ENCODE peak calls at places on chromosomes 11 and 22, in ten cellular contexts. N, A, V, O, G, Z, R, T, F and Q are unnamed samples. For H3K4me1, the result is how much of the 10 kb centered on the place peaks cover.

GRCh38 chr11:90874971-90875370 is 652.1 kb upstream of the CHORDC1 start:
- DNase-seq in N (no peak), A (no peak), V (no peak), O (no peak), G (no peak), Z (no peak), R (no peak), T (no peak), F (no peak), Q (no peak)

GRCh38 chr22:45785458-45785857 is 113.8 kb downstream of the ATXN10 start:
- DNase-seq in N (no peak), A (no peak), V (no peak), O (no peak), G (peak), Z (no peak), R (no peak), T (peak), F (no peak), Q (no peak)

GRCh38 chr11:88117281-88117858 is 57.9 kb downstream of the RAB38 start:
- DNase-seq in N (no peak), A (no peak), V (no peak), O (no peak), G (no peak), Z (no peak), R (no peak), T (no peak), F (no peak), Q (no peak)

GRCh38 chr11:75582935-75583709 is 21.1 kb downstream of the SERPINH1 start:
- DNase-seq in N (peak), A (peak), V (peak), O (peak), G (peak), Z (peak), R (peak), T (peak), F (peak), Q (peak)

GRCh38 chr11:104918113-104918824 is 20.0 kb upstream of the CASP12 start:
- DNase-seq in N (no peak), A (peak), V (no peak), O (no peak), G (peak), Z (no peak), R (no peak), T (no peak), F (no peak), Q (no peak)

GRCh38 chr11:469684-470667 is 19.9 kb downstream of the PTDSS2 start:
- DNase-seq in N (no peak), A (peak), V (peak), O (peak), G (peak), Z (no peak), R (peak), T (peak), F (no peak), Q (peak)

GRCh38 chr11:115869780-115870431 is 365.7 kb upstream of the CADM1 start:
- DNase-seq in N (peak), A (peak), V (no peak), O (no peak), G (peak), Z (peak), R (no peak), T (no peak), F (no peak), Q (no peak)

GRCh38 chr11:87038235-87038960 is 664 bp downstream of the TMEM135 start:
- DNase-seq in N (peak), A (no peak), V (no peak), O (no peak), G (no peak), Z (no peak), R (no peak), T (no peak), F (no peak), Q (no peak)

GRCh38 chr22:49329636-49330035 is 498.0 kb downstream of the BRD1 start:
- DNase-seq in N (no peak), A (no peak), V (no peak), O (no peak), G (no peak), Z (peak), R (no peak), T (peak), F (peak), Q (peak)

GRCh38 chr11:2154195-2154585 is 6.8 kb downstream of the INS start:
- DNase-seq in N (no peak), A (no peak), V (no peak), O (no peak), G (no peak), Z (no peak), R (no peak), T (no peak), F (no peak), Q (no peak)

GRCh38 chr22:30702856-30703255 is 8.2 kb downstream of the OSBP2 start:
- DNase-seq in N (no peak), A (no peak), V (no peak), O (no peak), G (no peak), Z (no peak), R (no peak), T (no peak), F (no peak), Q (no peak)

GRCh38 chr22:48445113-48445827 is 1382.4 kb downstream of the BRD1 start:
- DNase-seq in N (peak), A (no peak), V (no peak), O (peak), G (no peak), Z (no peak), R (no peak), T (no peak), F (peak), Q (no peak)

GRCh38 chr11:433111-433510 is 8.7 kb downstream of the ANO9 start:
- DNase-seq in N (no peak), A (no peak), V (no peak), O (no peak), G (no peak), Z (no peak), R (no peak), T (no peak), F (peak), Q (no peak)

GRCh38 chr11:78420255-78420764 is 2.7 kb upstream of the GAB2 start:
- DNase-seq in N (peak), A (peak), V (peak), O (peak), G (peak), Z (peak), R (peak), T (peak), F (peak), Q (peak)

GRCh38 chr22:19497245-19497644 is 17.5 kb downstream of the CDC45 start:
- DNase-seq in N (no peak), A (peak), V (peak), O (no peak), G (peak), Z (no peak), R (no peak), T (no peak), F (no peak), Q (no peak)

GRCh38 chr11:45774023-45774655 is 30.8 kb upstream of the SLC35C1 start:
- DNase-seq in N (no peak), A (no peak), V (peak), O (no peak), G (no peak), Z (no peak), R (no peak), T (peak), F (no peak), Q (no peak)

GRCh38 chr22:37566903-37567798 is 6.9 kb downstream of the CDC42EP1 start:
- DNase-seq in N (peak), A (peak), V (peak), O (peak), G (peak), Z (peak), R (peak), T (peak), F (peak), Q (peak)

GRCh38 chr11:7944123-7944522 is 2.6 kb upstream of the OR10A3 start:
- DNase-seq in N (no peak), A (no peak), V (no peak), O (no peak), G (no peak), Z (no peak), R (no peak), T (no peak), F (no peak), Q (no peak)

GRCh38 chr11:5151713-5152153 is 2.8 kb downstream of the OR52A1 start:
- DNase-seq in N (no peak), A (no peak), V (no peak), O (no peak), G (no peak), Z (no peak), R (no peak), T (no peak), F (no peak), Q (no peak)

GRCh38 chr11:116837231-116838091 is at the start of gene APOA1:
- DNase-seq in N (no peak), A (peak), V (no peak), O (no peak), G (no peak), Z (peak), R (peak), T (no peak), F (no peak), Q (no peak)

GRCh38 chr11:9726313-9727022 is 62.6 kb downstream of the SWAP70 start:
- DNase-seq in N (no peak), A (peak), V (no peak), O (no peak), G (peak), Z (no peak), R (no peak), T (no peak), F (no peak), Q (no peak)

GRCh38 chr11:15673408-15673811 is 558.7 kb downstream of the INSC start:
- DNase-seq in N (no peak), A (peak), V (no peak), O (no peak), G (no peak), Z (peak), R (no peak), T (no peak), F (no peak), Q (peak)

GRCh38 chr11:28243596-28243995 is 135.4 kb downstream of the METTL15 start:
- DNase-seq in N (no peak), A (no peak), V (no peak), O (no peak), G (peak), Z (no peak), R (no peak), T (no peak), F (no peak), Q (no peak)

GRCh38 chr11:45289369-45289768 is 3.2 kb upstream of the SYT13 start:
- DNase-seq in N (no peak), A (peak), V (no peak), O (no peak), G (peak), Z (no peak), R (no peak), T (no peak), F (no peak), Q (no peak)

GRCh38 chr11:41437006-41437405 is 22.4 kb downstream of the LRRC4C start:
- DNase-seq in N (no peak), A (no peak), V (no peak), O (no peak), G (no peak), Z (no peak), R (no peak), T (no peak), F (no peak), Q (no peak)

GRCh38 chr11:116586392-116586791 is 186.4 kb downstream of the BUD13 start:
- DNase-seq in N (no peak), A (no peak), V (no peak), O (no peak), G (no peak), Z (no peak), R (no peak), T (no peak), F (no peak), Q (no peak)

GRCh38 chr11:44518968-44519550 is 46.4 kb upstream of the CD82 start:
- DNase-seq in N (no peak), A (no peak), V (no peak), O (no peak), G (no peak), Z (no peak), R (no peak), T (no peak), F (no peak), Q (no peak)

GRCh38 chr22:41062146-41062545 is 30.2 kb upstream of the EP300 start:
- DNase-seq in N (no peak), A (no peak), V (no peak), O (no peak), G (no peak), Z (peak), R (no peak), T (no peak), F (no peak), Q (no peak)

GRCh38 chr22:49951986-49952896 is 8.3 kb upstream of the PIM3 start:
- DNase-seq in N (no peak), A (peak), V (no peak), O (no peak), G (peak), Z (no peak), R (no peak), T (no peak), F (no peak), Q (no peak)

GRCh38 chr11:57482782-57483569 is 22.6 kb downstream of the RTN4RL2 start:
- DNase-seq in N (peak), A (peak), V (no peak), O (no peak), G (peak), Z (peak), R (no peak), T (no peak), F (no peak), Q (no peak)

GRCh38 chr11:128804481-128804880 is 62.6 kb downstream of the KCNJ1 start:
- DNase-seq in N (no peak), A (peak), V (no peak), O (no peak), G (peak), Z (no peak), R (no peak), T (no peak), F (no peak), Q (no peak)

GRCh38 chr11:128800871-128801417 is 66.2 kb downstream of the KCNJ1 start:
- DNase-seq in N (no peak), A (no peak), V (no peak), O (no peak), G (no peak), Z (no peak), R (no peak), T (no peak), F (no peak), Q (no peak)

GRCh38 chr11:128806496-128807261 is 60.4 kb downstream of the KCNJ1 start:
- DNase-seq in N (no peak), A (no peak), V (no peak), O (no peak), G (peak), Z (no peak), R (no peak), T (no peak), F (no peak), Q (no peak)

GRCh38 chr11:128803440-128803839 is 63.7 kb downstream of the KCNJ1 start:
- DNase-seq in N (no peak), A (peak), V (no peak), O (no peak), G (no peak), Z (no peak), R (no peak), T (no peak), F (no peak), Q (no peak)

DNA sequence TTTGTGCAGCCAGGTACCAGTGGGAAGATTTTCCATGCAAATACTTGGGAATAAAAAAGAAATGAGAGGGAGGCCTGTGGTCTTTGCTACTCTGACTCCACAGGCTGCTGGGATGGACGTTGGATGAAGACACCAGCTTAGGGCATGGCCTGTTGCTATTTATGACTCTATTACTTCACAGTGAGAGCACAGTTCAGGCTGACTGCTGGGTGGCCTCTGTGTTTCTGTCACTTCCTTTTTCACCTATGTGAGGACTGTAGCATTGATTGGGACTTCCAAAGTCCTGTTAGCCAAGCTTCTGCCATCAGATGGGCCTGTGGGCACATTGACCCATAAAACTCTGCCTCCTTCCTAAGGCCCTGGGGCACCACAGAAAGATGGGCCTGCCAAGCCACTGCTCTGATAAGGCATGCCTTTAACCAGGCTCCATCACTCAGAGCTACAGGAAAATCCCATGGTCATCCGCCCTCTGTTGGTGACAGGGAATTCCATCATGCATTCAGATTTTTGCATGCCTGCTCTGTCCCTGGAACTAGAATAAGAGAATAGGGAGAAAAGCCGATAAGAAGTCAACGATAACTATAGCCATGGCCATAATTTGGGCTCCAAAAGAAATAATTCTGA is 64.6 kb downstream of the KCNJ1 start:
- DNase-seq in N (peak), A (peak), V (no peak), O (no peak), G (no peak), Z (peak), R (no peak), T (no peak), F (no peak), Q (no peak)
- TF ChIP-seq CTCF in N (peak), A (peak), V (no peak), O (peak), G (peak), Z (peak), R (no peak), T (peak), F (peak), Q (no peak)

DNA sequence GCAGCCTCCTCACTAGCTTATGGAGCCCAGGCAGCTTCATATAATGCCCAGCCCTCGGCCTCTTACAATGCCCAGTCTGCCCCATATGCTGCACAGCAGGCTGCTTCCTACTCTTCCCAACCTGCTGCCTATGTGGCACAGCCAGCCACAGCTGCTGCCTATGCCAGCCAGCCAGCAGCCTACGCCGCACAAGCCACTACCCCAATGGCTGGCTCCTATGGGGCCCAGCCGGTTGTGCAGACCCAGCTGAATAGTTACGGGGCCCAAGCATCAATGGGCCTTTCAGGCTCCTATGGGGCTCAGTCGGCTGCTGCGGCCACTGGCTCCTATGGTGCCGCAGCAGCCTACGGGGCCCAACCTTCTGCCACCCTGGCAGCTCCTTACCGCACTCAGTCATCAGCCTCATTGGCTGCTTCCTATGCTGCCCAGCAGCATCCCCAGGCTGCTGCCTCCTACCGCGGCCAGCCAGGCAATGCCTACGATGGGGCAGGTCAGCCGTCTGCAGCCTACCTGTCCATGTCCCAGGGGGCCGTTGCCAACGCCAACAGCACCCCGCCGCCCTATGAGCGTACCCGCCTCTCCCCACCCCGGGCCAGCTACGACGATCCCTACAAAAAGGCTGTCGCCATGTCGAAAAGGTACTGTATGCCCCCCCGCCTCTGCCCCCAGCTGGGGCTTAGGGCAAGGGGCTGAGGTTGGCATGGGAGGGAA is 8.8 kb downstream of the RBM14 start:
- DNase-seq in N (no peak), A (no peak), V (no peak), O (no peak), G (no peak), Z (no peak), R (no peak), T (no peak), F (no peak), Q (no peak)
- H3K4me1 ChIP-seq in N (under half), A (under half), V (under half), O (half or more), G (under half), Z (under half), R (under half), T (half or more), F (under half), Q (under half)

DNA sequence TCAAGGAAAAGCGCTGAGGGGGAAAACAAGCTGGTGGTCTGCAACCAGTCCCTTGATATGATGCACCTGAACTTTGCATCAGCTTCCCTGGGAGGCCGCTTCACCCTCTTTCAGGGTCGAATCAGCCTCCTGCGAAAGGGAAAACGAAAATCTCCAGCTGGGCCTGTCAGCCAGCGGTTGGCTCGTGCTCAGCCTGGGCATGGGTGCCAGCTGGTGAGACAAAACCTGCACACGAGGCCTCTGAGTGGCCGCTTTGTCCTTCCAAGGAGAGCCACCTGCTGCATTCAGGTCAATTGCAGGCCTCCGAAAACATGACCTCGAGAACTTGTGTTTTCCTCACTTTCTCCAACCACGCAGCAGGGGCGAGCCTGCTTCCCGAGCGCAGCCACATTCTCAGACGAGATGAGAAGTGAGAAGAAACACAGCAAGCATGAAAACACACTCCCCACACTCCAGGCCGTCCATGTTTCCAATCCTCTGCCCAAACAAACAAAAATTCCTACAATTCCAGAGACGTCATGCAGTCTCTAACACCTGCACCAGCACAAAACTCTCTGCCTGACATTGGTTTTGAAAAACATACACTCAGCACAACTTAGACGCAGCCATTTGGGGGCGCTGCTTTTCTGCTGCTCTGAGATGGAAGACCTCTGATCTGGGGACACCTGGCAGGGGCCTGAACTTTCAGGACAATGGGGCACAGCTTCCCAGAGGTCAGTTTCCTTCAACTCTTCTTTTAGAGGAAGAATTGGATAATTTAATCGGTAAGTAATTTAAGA is 77.1 kb downstream of the DHCR7 start:
- DNase-seq in N (peak), A (no peak), V (no peak), O (no peak), G (no peak), Z (peak), R (no peak), T (no peak), F (no peak), Q (no peak)
- TF ChIP-seq CTCF in N (peak), A (no peak), V (no peak), O (no peak), G (no peak), Z (peak), R (no peak), T (no peak), F (no peak), Q (no peak)

GRCh38 chr11:76769645-76770586 is 13.2 kb upstream of the TSKU start:
- DNase-seq in N (no peak), A (peak), V (no peak), O (no peak), G (peak), Z (peak), R (peak), T (no peak), F (peak), Q (no peak)
- H3K4me1 ChIP-seq in N (under half), A (under half), V (half or more), O (half or more), G (under half), Z (under half), R (under half), T (half or more), F (under half), Q (under half)

GRCh38 chr22:20956258-20957117 is 10.6 kb upstream of the AIFM3 start:
- DNase-seq in N (no peak), A (peak), V (no peak), O (peak), G (peak), Z (peak), R (no peak), T (no peak), F (no peak), Q (no peak)
- TF ChIP-seq CTCF in N (no peak), A (peak), V (no peak), O (no peak), G (no peak), Z (peak), R (no peak), T (no peak), F (no peak), Q (no peak)

GRCh38 chr11:26649884-26650283 is 72.0 kb downstream of the SLC5A12 start:
- DNase-seq in N (peak), A (peak), V (no peak), O (no peak), G (peak), Z (peak), R (peak), T (peak), F (no peak), Q (peak)
- H3K4me1 ChIP-seq in N (under half), A (under half), V (under half), O (under half), G (under half), Z (under half), R (under half), T (under half), F (under half), Q (under half)